ENCODE peak calls at places on chromosomes 4 and X, in seven cellular contexts. L is AG08396; E is RKO; W is myocyte; F is RPMI8226; J is NCI-H460; O is activated naive CD4-positive, alpha-beta T cell treated with anti-CD3 and anti-CD28 coated beads, Interleukin-2, amount 10 ng/mL, durations not matched to agents 7 days and 5 days. A is an unnamed sample.

GRCh38 chrX:81201692-81202412 is at the start of the genes HMGN5 and SH3BGRL:
- DNase-seq in L (peak; percentile 77), E (peak; percentile 85), W (peak; percentile 90), F (peak; percentile 86), J (peak; percentile 72), O (peak; percentile 81), A (peak; percentile 84)

GRCh38 chr4:155047755-155048154 is 160.7 kb upstream of the NPY2R start:
- DNase-seq in L (no peak), E (peak; percentile 6), W (no peak), F (no peak), J (no peak), O (no peak), A (no peak)

GRCh38 chrX:48933757-48934156 is 14.9 kb upstream of the PIM2 start:
- DNase-seq in L (no peak), E (no peak), W (no peak), F (peak; percentile 66), J (no peak), O (no peak), A (no peak)

GRCh38 chrX:43860646-43861370 is 21.4 kb downstream of the MAOB start:
- DNase-seq in L (no peak), E (no peak), W (peak; percentile 11), F (no peak), J (no peak), O (no peak), A (no peak)

GRCh38 chrX:101062171-101062570 is 10.3 kb upstream of the TRMT2B start:
- DNase-seq in L (no peak), E (no peak), W (no peak), F (no peak), J (no peak), O (no peak), A (no peak)

GRCh38 chr4:151418385-151418784 is 9.4 kb downstream of the FHIP1A start:
- DNase-seq in L (peak; percentile 55), E (peak; percentile 89), W (peak; percentile 58), F (no peak), J (peak; percentile 13), O (no peak), A (no peak)

GRCh38 chr4:145231906-145232700 is 51.7 kb upstream of the OTUD4 start:
- DNase-seq in L (no peak), E (no peak), W (no peak), F (no peak), J (no peak), O (no peak), A (no peak)

GRCh38 chr4:143531368-143531767 is 17.9 kb downstream of the SMARCA5 start:
- DNase-seq in L (no peak), E (peak; percentile 24), W (peak; percentile 8), F (no peak), J (no peak), O (no peak), A (no peak)

GRCh38 chr4:2786794-2787229 is 6.1 kb upstream of the SH3BP2 start:
- DNase-seq in L (no peak), E (no peak), W (no peak), F (no peak), J (no peak), O (peak; percentile 20), A (no peak)

GRCh38 chr4:66572949-66573348 is 902.7 kb upstream of the EPHA5 start:
- DNase-seq in L (peak; percentile 8), E (peak; percentile 24), W (peak; percentile 55), F (no peak), J (no peak), O (no peak), A (no peak)

GRCh38 chr4:113950207-113950606 is 29.2 kb downstream of the ARSJ start:
- DNase-seq in L (no peak), E (no peak), W (no peak), F (no peak), J (no peak), O (no peak), A (no peak)

GRCh38 chrX:77785400-77785745 is 643 bp downstream of the ATRX start:
- DNase-seq in L (peak; percentile 27), E (peak; percentile 33), W (peak; percentile 20), F (peak; percentile 14), J (peak; percentile 22), O (peak; percentile 28), A (peak; percentile 22)

GRCh38 chr4:1130318-1131186 is 17.2 kb upstream of the RNF212 start:
- DNase-seq in L (peak; percentile 82), E (peak; percentile 60), W (peak; percentile 84), F (peak; percentile 83), J (peak; percentile 69), O (peak; percentile 83), A (peak; percentile 83)

GRCh38 chr4:52712991-52713275 is 38.3 kb downstream of the ERVMER34-1 start:
- DNase-seq in L (no peak), E (no peak), W (peak; percentile 58), F (no peak), J (no peak), O (no peak), A (no peak)

GRCh38 chr4:127574643-127575042 is 58.1 kb upstream of the INTU start:
- DNase-seq in L (no peak), E (no peak), W (no peak), F (no peak), J (no peak), O (no peak), A (no peak)

GRCh38 chr4:48979897-48980579 is 6.0 kb upstream of the CWH43 start:
- DNase-seq in L (no peak), E (peak; percentile 87), W (no peak), F (no peak), J (no peak), O (no peak), A (no peak)

GRCh38 chrX:11437642-11438379 is 144.6 kb downstream of the AMELX start:
- DNase-seq in L (peak; percentile 21), E (peak; percentile 15), W (peak; percentile 66), F (no peak), J (peak; percentile 44), O (no peak), A (no peak)

GRCh38 chr4:186592961-186593586 is 37.7 kb upstream of the MTNR1A start:
- DNase-seq in L (no peak), E (no peak), W (no peak), F (no peak), J (no peak), O (no peak), A (no peak)

GRCh38 chr4:95764961-95765360 is 74.9 kb upstream of the PDHA2 start:
- DNase-seq in L (no peak), E (no peak), W (no peak), F (no peak), J (no peak), O (no peak), A (no peak)

GRCh38 chrX:129771266-129771995 is 8.3 kb upstream of the SASH3 start:
- DNase-seq in L (no peak), E (no peak), W (no peak), F (no peak), J (no peak), O (peak; percentile 56), A (no peak)

GRCh38 chr4:89242864-89243740 is 64.5 kb downstream of the GPRIN3 start:
- DNase-seq in L (no peak), E (no peak), W (no peak), F (no peak), J (no peak), O (no peak), A (no peak)

GRCh38 chr4:77481856-77482255 is 123.8 kb upstream of the CXCL13 start:
- DNase-seq in L (peak; percentile 23), E (no peak), W (no peak), F (no peak), J (no peak), O (no peak), A (no peak)

GRCh38 chr4:6193399-6193798 is 7.0 kb downstream of the JAKMIP1 start:
- DNase-seq in L (no peak), E (no peak), W (no peak), F (no peak), J (no peak), O (no peak), A (no peak)

GRCh38 chrX:43655961-43656494 is at the start of gene MAOA:
- DNase-seq in L (peak; percentile 20), E (no peak), W (no peak), F (no peak), J (peak; percentile 16), O (peak; percentile 38), A (peak; percentile 72)

GRCh38 chr4:173191623-173192041 is 23.0 kb downstream of the GALNT7 start:
- DNase-seq in L (no peak), E (no peak), W (peak; percentile 27), F (no peak), J (no peak), O (no peak), A (no peak)

GRCh38 chr4:100208964-100209363 is 18.7 kb upstream of the DDIT4L start:
- DNase-seq in L (no peak), E (no peak), W (no peak), F (no peak), J (no peak), O (no peak), A (no peak)

GRCh38 chr4:678765-679481 is 4.6 kb downstream of the MYL5 start:
- DNase-seq in L (no peak), E (no peak), W (peak; percentile 59), F (no peak), J (no peak), O (no peak), A (no peak)

GRCh38 chrX:108447303-108447702 is 7.7 kb downstream of the COL4A5 start:
- DNase-seq in L (no peak), E (no peak), W (no peak), F (no peak), J (no peak), O (no peak), A (no peak)

GRCh38 chrX:29862126-29862664 is 353.2 kb upstream of the MAGEB2 start:
- DNase-seq in L (no peak), E (no peak), W (no peak), F (no peak), J (no peak), O (no peak), A (no peak)

GRCh38 chr4:108893474-108893873 is 130.6 kb upstream of the ETNPPL start:
- DNase-seq in L (no peak), E (no peak), W (no peak), F (no peak), J (no peak), O (no peak), A (no peak)

GRCh38 chr4:88528861-88529260 is 5.3 kb upstream of the PYURF start:
- DNase-seq in L (no peak), E (no peak), W (peak; percentile 22), F (no peak), J (no peak), O (no peak), A (no peak)

GRCh38 chr4:144709793-144710525 is 64.0 kb downstream of the HHIP start:
- DNase-seq in L (no peak), E (peak; percentile 11), W (peak; percentile 43), F (no peak), J (no peak), O (no peak), A (no peak)

GRCh38 chr4:176883681-176884418 is 91.1 kb upstream of the VEGFC start:
- DNase-seq in L (peak; percentile 30), E (no peak), W (peak; percentile 58), F (no peak), J (peak; percentile 89), O (no peak), A (no peak)

GRCh38 chr4:163554870-163555465 is 60.5 kb downstream of the TMA16 start:
- DNase-seq in L (no peak), E (peak; percentile 56), W (peak; percentile 47), F (no peak), J (peak; percentile 21), O (no peak), A (no peak)

GRCh38 chr4:138919094-138919936 is 96.3 kb upstream of the NOCT start:
- DNase-seq in L (peak; percentile 73), E (peak; percentile 43), W (peak; percentile 87), F (peak; percentile 61), J (peak; percentile 72), O (peak; percentile 31), A (peak; percentile 86)

GRCh38 chrX:70527610-70528009 is 83.0 kb downstream of the DLG3 start:
- DNase-seq in L (no peak), E (no peak), W (no peak), F (no peak), J (no peak), O (no peak), A (no peak)

GRCh38 chr4:38013461-38014366 is 53.5 kb downstream of the PTTG2 start:
- DNase-seq in L (peak; percentile 61), E (peak; percentile 35), W (peak; percentile 84), F (no peak), J (no peak), O (no peak), A (no peak)

GRCh38 chr4:102339018-102339417 is 6.3 kb downstream of the SLC39A8 start:
- DNase-seq in L (no peak), E (no peak), W (no peak), F (no peak), J (no peak), O (no peak), A (no peak)

A was measured in uterus.